ENCODE peak calls at places on chromosomes 4 and X, in five cellular contexts. One of them, this sample, is unnamed.

GRCh38 chr4:109915385-109916002 is 2.8 kb downstream of the EGF start:
- DNase-seq in cardiac fibroblast: no peak
- DNase-seq in caudate nucleus: no peak
- DNase-seq in head of caudate nucleus: no peak
- DNase-seq in mammary epithelial cell: no peak
- DNase-seq in this sample: no peak

GRCh38 chr4:168153596-168154440 is 61.5 kb downstream of the ANXA10 start:
- DNase-seq in cardiac fibroblast: peak
- DNase-seq in caudate nucleus: no peak
- DNase-seq in head of caudate nucleus: peak
- DNase-seq in mammary epithelial cell: peak
- DNase-seq in this sample: peak

GRCh38 chr4:2942037-2942531 is 21.1 kb downstream of the NOP14 start:
- DNase-seq in cardiac fibroblast: no peak
- DNase-seq in caudate nucleus: no peak
- DNase-seq in head of caudate nucleus: no peak
- DNase-seq in mammary epithelial cell: no peak
- DNase-seq in this sample: no peak

GRCh38 chr4:129561886-129562285 is 465.9 kb downstream of the C4orf33 start:
- DNase-seq in cardiac fibroblast: peak
- DNase-seq in caudate nucleus: no peak
- DNase-seq in head of caudate nucleus: no peak
- DNase-seq in mammary epithelial cell: no peak
- DNase-seq in this sample: peak

GRCh38 chr4:2482693-2483092 is 13.8 kb downstream of the RNF4 start:
- DNase-seq in cardiac fibroblast: peak
- DNase-seq in caudate nucleus: no peak
- DNase-seq in head of caudate nucleus: no peak
- DNase-seq in mammary epithelial cell: no peak
- DNase-seq in this sample: no peak

GRCh38 chrX:48030237-48030636 is 23.4 kb downstream of the SPACA5 start:
- DNase-seq in cardiac fibroblast: no peak
- DNase-seq in caudate nucleus: no peak
- DNase-seq in head of caudate nucleus: no peak
- DNase-seq in mammary epithelial cell: no peak
- DNase-seq in this sample: no peak

GRCh38 chr4:176949022-176949421 is 156.3 kb upstream of the VEGFC start:
- DNase-seq in cardiac fibroblast: peak
- DNase-seq in caudate nucleus: no peak
- DNase-seq in head of caudate nucleus: no peak
- DNase-seq in mammary epithelial cell: no peak
- DNase-seq in this sample: peak

GRCh38 chr4:160038560-160038959 is 935.7 kb downstream of the RAPGEF2 start:
- DNase-seq in cardiac fibroblast: no peak
- DNase-seq in caudate nucleus: no peak
- DNase-seq in head of caudate nucleus: no peak
- DNase-seq in mammary epithelial cell: peak
- DNase-seq in this sample: peak

This sample was measured in ELR.